ENCODE peak calls at places on chromosomes 6 and 20, in seven cellular contexts. One of them, this sample, is unnamed.

GRCh38 chr20:33757458-33757857 is 25.7 kb downstream of the ZNF341 start:
- DNase-seq in testis: no peak
- DNase-seq in stimulated activated CD8-positive, alpha-beta memory T cell treated with anti-CD3 and anti-CD28 coated beads, Interleukin-4, amount 100 ng/mL, for 1 hour: no peak
- DNase-seq in amniotic stem cell: no peak
- DNase-seq in GM12892: no peak
- DNase-seq in fibroblast of lung: no peak
- DNase-seq in left ventricle myocardium superior: no peak
- DNase-seq in this sample: no peak

GRCh38 chr20:37714973-37715657 is 21.3 kb downstream of the CTNNBL1 start:
- DNase-seq in testis: no peak
- DNase-seq in stimulated activated CD8-positive, alpha-beta memory T cell treated with anti-CD3 and anti-CD28 coated beads, Interleukin-4, amount 100 ng/mL, for 1 hour: no peak
- DNase-seq in amniotic stem cell: no peak
- DNase-seq in GM12892: no peak
- DNase-seq in fibroblast of lung: peak; percentile 20
- DNase-seq in left ventricle myocardium superior: no peak
- DNase-seq in this sample: peak; percentile 28

GRCh38 chr20:38151455-38151854 is 13.6 kb downstream of the TGM2 start:
- DNase-seq in testis: no peak
- DNase-seq in stimulated activated CD8-positive, alpha-beta memory T cell treated with anti-CD3 and anti-CD28 coated beads, Interleukin-4, amount 100 ng/mL, for 1 hour: no peak
- DNase-seq in amniotic stem cell: no peak
- DNase-seq in GM12892: no peak
- DNase-seq in fibroblast of lung: no peak
- DNase-seq in left ventricle myocardium superior: no peak
- DNase-seq in this sample: no peak

GRCh38 chr6:22610127-22610526 is 40.8 kb downstream of the HDGFL1 start:
- DNase-seq in testis: no peak
- DNase-seq in stimulated activated CD8-positive, alpha-beta memory T cell treated with anti-CD3 and anti-CD28 coated beads, Interleukin-4, amount 100 ng/mL, for 1 hour: no peak
- DNase-seq in amniotic stem cell: no peak
- DNase-seq in GM12892: no peak
- DNase-seq in fibroblast of lung: no peak
- DNase-seq in left ventricle myocardium superior: no peak
- DNase-seq in this sample: no peak

GRCh38 chr20:58174708-58175287 is 53.7 kb downstream of the ANKRD60 start:
- DNase-seq in testis: peak; percentile 68
- DNase-seq in stimulated activated CD8-positive, alpha-beta memory T cell treated with anti-CD3 and anti-CD28 coated beads, Interleukin-4, amount 100 ng/mL, for 1 hour: no peak
- DNase-seq in amniotic stem cell: no peak
- DNase-seq in GM12892: no peak
- DNase-seq in fibroblast of lung: peak; percentile 17
- DNase-seq in left ventricle myocardium superior: peak; percentile 79
- DNase-seq in this sample: no peak

GRCh38 chr20:39067526-39068216 is 105.5 kb downstream of the DHX35 start:
- DNase-seq in testis: no peak
- DNase-seq in stimulated activated CD8-positive, alpha-beta memory T cell treated with anti-CD3 and anti-CD28 coated beads, Interleukin-4, amount 100 ng/mL, for 1 hour: no peak
- DNase-seq in amniotic stem cell: no peak
- DNase-seq in GM12892: no peak
- DNase-seq in fibroblast of lung: peak; percentile 84
- DNase-seq in left ventricle myocardium superior: no peak
- DNase-seq in this sample: peak; percentile 6

GRCh38 chr6:143059616-143060353 is 904 bp upstream of the AIG1 start:
- DNase-seq in testis: no peak
- DNase-seq in stimulated activated CD8-positive, alpha-beta memory T cell treated with anti-CD3 and anti-CD28 coated beads, Interleukin-4, amount 100 ng/mL, for 1 hour: no peak
- DNase-seq in amniotic stem cell: no peak
- DNase-seq in GM12892: no peak
- DNase-seq in fibroblast of lung: peak; percentile 72
- DNase-seq in left ventricle myocardium superior: no peak
- DNase-seq in this sample: peak; percentile 93

GRCh38 chr6:111527367-111527766 is 44.3 kb upstream of the REV3L start:
- DNase-seq in testis: no peak
- DNase-seq in stimulated activated CD8-positive, alpha-beta memory T cell treated with anti-CD3 and anti-CD28 coated beads, Interleukin-4, amount 100 ng/mL, for 1 hour: no peak
- DNase-seq in amniotic stem cell: no peak
- DNase-seq in GM12892: no peak
- DNase-seq in fibroblast of lung: no peak
- DNase-seq in left ventricle myocardium superior: no peak
- DNase-seq in this sample: no peak

GRCh38 chr6:143741480-143741879 is 63.7 kb downstream of the PHACTR2 start:
- DNase-seq in testis: no peak
- DNase-seq in stimulated activated CD8-positive, alpha-beta memory T cell treated with anti-CD3 and anti-CD28 coated beads, Interleukin-4, amount 100 ng/mL, for 1 hour: no peak
- DNase-seq in amniotic stem cell: no peak
- DNase-seq in GM12892: no peak
- DNase-seq in fibroblast of lung: no peak
- DNase-seq in left ventricle myocardium superior: no peak
- DNase-seq in this sample: no peak

GRCh38 chr6:16322666-16323312 is 84.4 kb downstream of the GMPR start:
- DNase-seq in testis: peak; percentile 79
- DNase-seq in stimulated activated CD8-positive, alpha-beta memory T cell treated with anti-CD3 and anti-CD28 coated beads, Interleukin-4, amount 100 ng/mL, for 1 hour: peak; percentile 47
- DNase-seq in amniotic stem cell: no peak
- DNase-seq in GM12892: no peak
- DNase-seq in fibroblast of lung: peak; percentile 96
- DNase-seq in left ventricle myocardium superior: peak; percentile 69
- DNase-seq in this sample: peak; percentile 92

GRCh38 chr6:41442800-41443501 is 103.2 kb upstream of the FOXP4 start:
- DNase-seq in testis: peak; percentile 76
- DNase-seq in stimulated activated CD8-positive, alpha-beta memory T cell treated with anti-CD3 and anti-CD28 coated beads, Interleukin-4, amount 100 ng/mL, for 1 hour: no peak
- DNase-seq in amniotic stem cell: no peak
- DNase-seq in GM12892: no peak
- DNase-seq in fibroblast of lung: peak; percentile 75
- DNase-seq in left ventricle myocardium superior: peak; percentile 67
- DNase-seq in this sample: peak; percentile 61

GRCh38 chr6:166084951-166085350 is 82.7 kb downstream of the TBXT start:
- DNase-seq in testis: no peak
- DNase-seq in stimulated activated CD8-positive, alpha-beta memory T cell treated with anti-CD3 and anti-CD28 coated beads, Interleukin-4, amount 100 ng/mL, for 1 hour: no peak
- DNase-seq in amniotic stem cell: no peak
- DNase-seq in GM12892: no peak
- DNase-seq in fibroblast of lung: no peak
- DNase-seq in left ventricle myocardium superior: no peak
- DNase-seq in this sample: no peak

This sample was measured in cardiac fibroblast.